ENCODE peak calls at places on chromosomes 3 and 15, in seven cellular contexts. H, O, U, Q, M, I and S are unnamed samples.

GRCh38 chr3:8727793-8728517 is 5.6 kb upstream of the CAV3 start:
- DNase-seq in I (no peak), Q (no peak), H (no peak), M (no peak), O (no peak), U (no peak), S (no peak)

GRCh38 chr3:196963309-196963953 is 5.2 kb downstream of the PIGZ start:
- DNase-seq in O (no peak), I (no peak), U (no peak), M (no peak), H (no peak), Q (no peak), S (no peak)

GRCh38 chr15:91936182-91936775 is 82.8 kb downstream of the SLCO3A1 start:
- DNase-seq in O (no peak), U (no peak), H (no peak), Q (no peak), I (no peak), M (no peak), S (no peak)

GRCh38 chr3:69120879-69121464 is 1.4 kb downstream of the LMOD3 start:
- DNase-seq in U (peak), O (peak), I (peak), H (peak), Q (peak), M (no peak), S (peak)

GRCh38 chr3:71050521-71051258 is 532.8 kb downstream of the FOXP1 start:
- DNase-seq in O (no peak), H (no peak), Q (no peak), M (no peak), U (no peak), I (no peak), S (no peak)

GRCh38 chr3:42225486-42226363 is 40.3 kb downstream of the CCK start:
- DNase-seq in O (no peak), H (no peak), Q (no peak), M (no peak), U (no peak), I (no peak), S (no peak)

GRCh38 chr15:41894251-41894790 is 468 bp upstream of the SPTBN5 start:
- DNase-seq in U (no peak), M (no peak), O (no peak), H (no peak), I (no peak), Q (no peak), S (no peak)

GRCh38 chr15:56869573-56869972 is 48.9 kb upstream of the TCF12 start:
- DNase-seq in Q (no peak), O (no peak), I (no peak), U (peak), M (peak), H (no peak), S (no peak)

GRCh38 chr15:73873889-73874511 is 636 bp downstream of the TBC1D21 start:
- DNase-seq in U (peak), O (no peak), I (no peak), H (peak), M (no peak), Q (peak), S (no peak)

GRCh38 chr3:99918720-99919119 is 101.1 kb downstream of the CMSS1 start:
- DNase-seq in M (no peak), Q (no peak), H (no peak), I (no peak), U (no peak), O (no peak), S (no peak)

GRCh38 chr3:132318451-132318850 is 1.2 kb downstream of the ACP3 start:
- DNase-seq in M (no peak), U (no peak), O (no peak), Q (no peak), I (no peak), H (no peak), S (no peak)

GRCh38 chr3:135034291-135034768 is 239.3 kb downstream of the EPHB1 start:
- DNase-seq in U (no peak), Q (no peak), I (no peak), O (no peak), M (no peak), H (no peak), S (no peak)

GRCh38 chr3:193869221-193870201 is 266.4 kb upstream of the HES1 start:
- DNase-seq in I (no peak), O (no peak), H (peak), U (no peak), Q (no peak), M (peak), S (no peak)

GRCh38 chr15:40696228-40696627 is 1.3 kb downstream of the RAD51 start:
- DNase-seq in I (no peak), U (no peak), H (no peak), O (no peak), Q (no peak), M (no peak), S (no peak)

GRCh38 chr3:116579843-116580242 is 129.7 kb upstream of the TUSC7 start:
- DNase-seq in H (no peak), M (no peak), I (no peak), Q (no peak), O (no peak), U (peak), S (no peak)

GRCh38 chr3:150146891-150147761 is 176.4 kb upstream of the PFN2 start:
- DNase-seq in U (no peak), O (no peak), M (no peak), H (peak), Q (no peak), I (no peak), S (no peak)

GRCh38 chr3:81592101-81592500 is 169.3 kb downstream of the GBE1 start:
- DNase-seq in O (no peak), I (no peak), U (no peak), M (no peak), H (peak), Q (no peak), S (no peak)

GRCh38 chr3:101383156-101383575 is 62.8 kb upstream of the IMPG2 start:
- DNase-seq in Q (no peak), O (no peak), U (peak), H (peak), M (no peak), I (no peak), S (no peak)

GRCh38 chr3:36846406-36846805 is 82.1 kb upstream of the DCLK3 start:
- DNase-seq in U (no peak), M (no peak), I (no peak), O (no peak), Q (no peak), H (no peak), S (no peak)

GRCh38 chr3:52794612-52795099 is at the start of gene ITIH3:
- DNase-seq in H (no peak), I (no peak), O (no peak), M (peak), U (peak), Q (no peak), S (no peak)

GRCh38 chr15:74626752-74627692 is 11.4 kb downstream of the CLK3 start:
- DNase-seq in Q (peak), U (no peak), I (no peak), M (no peak), H (no peak), O (no peak), S (peak)

GRCh38 chr3:139979991-139980390 is 45.0 kb downstream of the CLSTN2 start:
- DNase-seq in M (no peak), U (no peak), I (no peak), Q (no peak), H (no peak), O (no peak), S (no peak)

GRCh38 chr3:139978966-139979365 is 44.0 kb downstream of the CLSTN2 start:
- DNase-seq in O (no peak), I (no peak), H (no peak), U (no peak), M (no peak), Q (no peak), S (no peak)

GRCh38 chr3:139982404-139982803 is 47.4 kb downstream of the CLSTN2 start:
- DNase-seq in O (no peak), M (no peak), I (no peak), U (peak), Q (no peak), H (no peak), S (no peak)
- TF ChIP-seq CTCF in O (no peak), M (no peak), I (no peak), U (no peak), Q (no peak), H (no peak), S (peak)

DNA sequence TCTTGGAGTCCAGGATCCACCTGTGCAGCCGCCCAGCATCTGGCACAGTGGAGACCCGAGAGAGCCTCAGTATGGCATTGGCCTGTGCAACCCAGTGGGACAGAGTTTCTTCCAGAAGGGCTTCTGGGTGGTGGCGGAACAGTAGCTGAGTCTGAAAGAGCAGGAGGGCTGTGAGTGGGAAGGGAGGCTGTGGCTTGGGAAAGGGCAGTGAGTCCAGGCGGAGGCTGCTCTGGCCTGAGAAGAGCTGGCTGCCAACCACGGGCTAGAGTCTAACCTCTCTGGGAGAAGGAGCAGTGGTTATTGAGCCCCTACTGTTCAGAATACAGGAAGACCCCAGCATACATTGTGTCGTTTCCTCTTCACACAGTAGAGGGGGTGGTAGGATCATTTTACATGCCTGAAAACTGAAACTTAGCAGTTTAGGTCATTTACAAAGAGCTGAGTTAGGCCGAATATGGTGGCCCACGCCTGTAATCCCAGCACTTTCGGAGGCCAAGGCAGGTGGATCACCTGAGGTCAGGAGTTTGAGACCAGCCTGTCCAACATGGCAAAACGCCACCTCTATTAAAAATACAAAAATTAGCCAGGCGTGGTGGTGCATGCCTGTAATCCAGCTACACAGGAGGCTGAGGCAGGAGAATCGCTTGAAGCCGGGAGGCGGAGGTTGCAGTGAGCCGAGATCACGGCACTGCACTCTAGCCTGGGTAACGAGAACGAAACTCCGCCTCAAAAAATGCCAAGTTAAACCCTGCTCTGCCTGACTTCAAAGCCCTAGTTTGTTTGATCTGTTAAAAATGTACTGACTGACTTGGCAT is 3.2 kb downstream of the AEN start:
- DNase-seq in M (no peak), U (peak), I (no peak), H (no peak), O (no peak), Q (peak), S (no peak)
- TF ChIP-seq CTCF in M (peak), U (peak), I (peak), H (peak), O (no peak), Q (peak), S (peak)

GRCh38 chr3:179551383-179551782 is 11.3 kb upstream of the ACTL6A start:
- DNase-seq in O (no peak), I (no peak), H (no peak), M (no peak), Q (no peak), U (no peak), S (no peak)

GRCh38 chr3:179558742-179559364 is 3.9 kb upstream of the ACTL6A start:
- DNase-seq in I (peak), Q (no peak), M (no peak), U (peak), H (no peak), O (peak), S (no peak)

GRCh38 chr3:179560791-179561190 is 1.9 kb upstream of the ACTL6A start:
- DNase-seq in M (no peak), U (no peak), H (no peak), O (no peak), Q (no peak), I (no peak), S (no peak)

GRCh38 chr3:179555604-179556003 is 7.1 kb upstream of the ACTL6A start:
- DNase-seq in Q (no peak), M (no peak), I (no peak), U (no peak), H (no peak), O (no peak), S (no peak)
- TF ChIP-seq CTCF in Q (no peak), M (no peak), I (no peak), U (no peak), H (no peak), O (no peak), S (no peak)

GRCh38 chr3:120875507-120875906 is 32.5 kb upstream of the STXBP5L start:
- DNase-seq in Q (no peak), U (no peak), M (no peak), H (no peak), O (no peak), I (no peak), S (no peak)

GRCh38 chr3:120879401-120879800 is 28.6 kb upstream of the STXBP5L start:
- DNase-seq in Q (no peak), M (no peak), I (no peak), U (no peak), H (no peak), O (no peak), S (no peak)

GRCh38 chr3:120875989-120876388 is 32.0 kb upstream of the STXBP5L start:
- DNase-seq in M (no peak), O (no peak), U (no peak), Q (no peak), I (no peak), H (no peak), S (no peak)
- TF ChIP-seq CTCF in M (no peak), O (no peak), U (no peak), Q (no peak), I (no peak), H (no peak), S (no peak)

GRCh38 chr15:39592500-39592899 is 11.6 kb downstream of the THBS1 start:
- DNase-seq in H (no peak), M (no peak), I (no peak), Q (no peak), O (no peak), U (no peak), S (no peak)

GRCh38 chr15:39595621-39596221 is 14.8 kb downstream of the THBS1 start:
- DNase-seq in Q (no peak), O (no peak), I (no peak), U (no peak), M (no peak), H (no peak), S (no peak)

GRCh38 chr15:39594764-39595620 is 14.1 kb downstream of the THBS1 start:
- DNase-seq in U (no peak), O (no peak), H (no peak), I (no peak), Q (no peak), M (no peak), S (no peak)

GRCh38 chr15:39593071-39594055 is 12.5 kb downstream of the THBS1 start:
- DNase-seq in H (no peak), I (no peak), O (no peak), U (no peak), Q (no peak), M (no peak), S (no peak)

GRCh38 chr15:39594056-39594763 is 13.3 kb downstream of the THBS1 start:
- DNase-seq in O (no peak), Q (no peak), M (no peak), H (no peak), U (no peak), I (no peak), S (no peak)
- TF ChIP-seq CTCF in O (no peak), Q (no peak), M (no peak), H (no peak), U (no peak), I (no peak), S (no peak)

GRCh38 chr3:167151671-167152070 is 228.4 kb downstream of the ZBBX start:
- DNase-seq in Q (no peak), M (no peak), O (no peak), H (no peak), I (no peak), U (no peak), S (no peak)
- TF ChIP-seq CTCF in Q (no peak), M (no peak), O (no peak), H (no peak), I (no peak), U (no peak), S (peak)

GRCh38 chr15:87817553-87817952 is 439.0 kb downstream of the NTRK3 start:
- DNase-seq in O (no peak), H (no peak), M (no peak), U (no peak), Q (no peak), I (no peak), S (no peak)
- TF ChIP-seq CTCF in O (no peak), H (peak), M (no peak), U (no peak), Q (no peak), I (no peak), S (no peak)

DNA sequence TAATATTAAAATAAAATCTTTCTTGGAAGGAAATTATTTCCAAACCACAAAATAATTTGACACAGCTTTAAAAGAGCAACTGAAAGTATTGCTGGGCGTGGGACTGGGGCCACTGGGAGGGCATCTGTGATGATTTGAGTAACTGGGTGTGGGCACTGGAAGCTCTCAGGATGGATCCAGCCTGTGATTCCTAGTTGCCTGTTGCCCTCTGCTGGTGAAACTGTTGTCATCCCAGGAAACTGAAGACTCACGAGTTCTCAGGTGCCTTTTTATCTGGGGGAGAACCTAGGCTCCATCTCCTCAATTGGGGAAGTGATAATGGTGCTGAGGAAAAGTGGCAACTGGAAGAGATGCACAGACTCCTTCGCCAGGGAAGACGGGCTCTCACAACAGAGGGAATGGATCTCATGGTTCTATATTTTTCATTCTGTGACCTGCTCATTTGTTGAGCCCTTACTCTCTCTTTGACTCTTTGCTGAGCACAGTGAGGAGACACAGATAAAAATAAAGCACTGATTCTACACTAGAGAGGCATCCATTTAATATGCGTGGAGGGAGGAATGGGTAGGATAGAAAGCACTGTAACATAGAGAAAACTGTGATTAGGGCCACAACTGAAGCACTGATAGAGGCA is 61.6 kb downstream of the TPRG1 start:
- DNase-seq in O (peak), H (peak), M (no peak), U (peak), I (no peak), Q (no peak), S (no peak)
- TF ChIP-seq CTCF in O (no peak), H (peak), M (peak), U (peak), I (no peak), Q (peak), S (peak)